ENCODE peak calls at places on chromosomes 2 and 18, in eight cellular contexts. One of them, this sample, is unnamed.

GRCh38 chr2:26735883-26736588 is 28.0 kb upstream of the SLC35F6 start:
- DNase-seq in GM12864: no peak
- DNase-seq in ovary: no peak
- DNase-seq in CD8-positive, alpha-beta memory T cell: no peak
- DNase-seq in cardiac fibroblast: no peak
- DNase-seq in vagina: no peak
- DNase-seq in CD8-positive, alpha-beta T cell: no peak
- DNase-seq in CD4-positive, CD25-positive, alpha-beta regulatory T cell: no peak
- DNase-seq in this sample: no peak

GRCh38 chr2:42180300-42180699 is 11.1 kb downstream of the EML4 start:
- DNase-seq in GM12864: no peak
- DNase-seq in ovary: no peak
- DNase-seq in CD8-positive, alpha-beta memory T cell: no peak
- DNase-seq in cardiac fibroblast: no peak
- DNase-seq in vagina: no peak
- DNase-seq in CD8-positive, alpha-beta T cell: no peak
- DNase-seq in CD4-positive, CD25-positive, alpha-beta regulatory T cell: no peak
- DNase-seq in this sample: no peak

GRCh38 chr18:9688036-9688741 is 19.9 kb upstream of the RAB31 start:
- DNase-seq in GM12864: no peak
- DNase-seq in ovary: no peak
- DNase-seq in CD8-positive, alpha-beta memory T cell: no peak
- DNase-seq in cardiac fibroblast: peak; percentile 40
- DNase-seq in vagina: no peak
- DNase-seq in CD8-positive, alpha-beta T cell: no peak
- DNase-seq in CD4-positive, CD25-positive, alpha-beta regulatory T cell: no peak
- DNase-seq in this sample: no peak

GRCh38 chr18:22342625-22343024 is 75.1 kb downstream of the CTAGE1 start:
- DNase-seq in GM12864: no peak
- DNase-seq in ovary: no peak
- DNase-seq in CD8-positive, alpha-beta memory T cell: no peak
- DNase-seq in cardiac fibroblast: peak; percentile 54
- DNase-seq in vagina: no peak
- DNase-seq in CD8-positive, alpha-beta T cell: peak; percentile 40
- DNase-seq in CD4-positive, CD25-positive, alpha-beta regulatory T cell: no peak
- DNase-seq in this sample: no peak

GRCh38 chr2:85867121-85867520 is 21.7 kb downstream of the ST3GAL5 start:
- DNase-seq in GM12864: no peak
- DNase-seq in ovary: no peak
- DNase-seq in CD8-positive, alpha-beta memory T cell: no peak
- DNase-seq in cardiac fibroblast: no peak
- DNase-seq in vagina: no peak
- DNase-seq in CD8-positive, alpha-beta T cell: no peak
- DNase-seq in CD4-positive, CD25-positive, alpha-beta regulatory T cell: no peak
- DNase-seq in this sample: no peak

GRCh38 chr2:114517580-114517979 is 75.1 kb downstream of the DPP10 start:
- DNase-seq in GM12864: no peak
- DNase-seq in ovary: no peak
- DNase-seq in CD8-positive, alpha-beta memory T cell: no peak
- DNase-seq in cardiac fibroblast: no peak
- DNase-seq in vagina: no peak
- DNase-seq in CD8-positive, alpha-beta T cell: no peak
- DNase-seq in CD4-positive, CD25-positive, alpha-beta regulatory T cell: no peak
- DNase-seq in this sample: no peak

GRCh38 chr2:168490916-168491605 is 35.0 kb downstream of the CERS6 start:
- DNase-seq in GM12864: no peak
- DNase-seq in ovary: no peak
- DNase-seq in CD8-positive, alpha-beta memory T cell: peak; percentile 12
- DNase-seq in cardiac fibroblast: no peak
- DNase-seq in vagina: no peak
- DNase-seq in CD8-positive, alpha-beta T cell: no peak
- DNase-seq in CD4-positive, CD25-positive, alpha-beta regulatory T cell: no peak
- DNase-seq in this sample: no peak

GRCh38 chr2:240991378-240992263 is 6.8 kb upstream of the SNED1 start:
- DNase-seq in GM12864: no peak
- DNase-seq in ovary: peak; percentile 82
- DNase-seq in CD8-positive, alpha-beta memory T cell: no peak
- DNase-seq in cardiac fibroblast: peak; percentile 93
- DNase-seq in vagina: peak; percentile 98
- DNase-seq in CD8-positive, alpha-beta T cell: no peak
- DNase-seq in CD4-positive, CD25-positive, alpha-beta regulatory T cell: no peak
- DNase-seq in this sample: no peak

GRCh38 chr18:73461038-73461779 is 593.4 kb upstream of the NETO1 start:
- DNase-seq in GM12864: no peak
- DNase-seq in ovary: no peak
- DNase-seq in CD8-positive, alpha-beta memory T cell: no peak
- DNase-seq in cardiac fibroblast: no peak
- DNase-seq in vagina: no peak
- DNase-seq in CD8-positive, alpha-beta T cell: no peak
- DNase-seq in CD4-positive, CD25-positive, alpha-beta regulatory T cell: no peak
- DNase-seq in this sample: no peak

GRCh38 chr2:9808334-9809063 is 34.8 kb upstream of the TAF1B start:
- DNase-seq in GM12864: no peak
- DNase-seq in ovary: peak; percentile 19
- DNase-seq in CD8-positive, alpha-beta memory T cell: no peak
- DNase-seq in cardiac fibroblast: no peak
- DNase-seq in vagina: no peak
- DNase-seq in CD8-positive, alpha-beta T cell: no peak
- DNase-seq in CD4-positive, CD25-positive, alpha-beta regulatory T cell: no peak
- DNase-seq in this sample: no peak

GRCh38 chr18:9708882-9709877 is 1.1 kb downstream of the RAB31 start:
- DNase-seq in GM12864: no peak
- DNase-seq in ovary: peak; percentile 65
- DNase-seq in CD8-positive, alpha-beta memory T cell: no peak
- DNase-seq in cardiac fibroblast: peak; percentile 70
- DNase-seq in vagina: no peak
- DNase-seq in CD8-positive, alpha-beta T cell: no peak
- DNase-seq in CD4-positive, CD25-positive, alpha-beta regulatory T cell: no peak
- DNase-seq in this sample: no peak

GRCh38 chr18:74316257-74317180 is 880 bp downstream of the C18orf63 start:
- DNase-seq in GM12864: no peak
- DNase-seq in ovary: no peak
- DNase-seq in CD8-positive, alpha-beta memory T cell: no peak
- DNase-seq in cardiac fibroblast: peak; percentile 88
- DNase-seq in vagina: no peak
- DNase-seq in CD8-positive, alpha-beta T cell: no peak
- DNase-seq in CD4-positive, CD25-positive, alpha-beta regulatory T cell: no peak
- DNase-seq in this sample: no peak

GRCh38 chr2:71460595-71461303 is 7.4 kb downstream of the DYSF start:
- DNase-seq in GM12864: no peak
- DNase-seq in ovary: no peak
- DNase-seq in CD8-positive, alpha-beta memory T cell: no peak
- DNase-seq in cardiac fibroblast: no peak
- DNase-seq in vagina: peak; percentile 58
- DNase-seq in CD8-positive, alpha-beta T cell: no peak
- DNase-seq in CD4-positive, CD25-positive, alpha-beta regulatory T cell: no peak
- DNase-seq in this sample: no peak

DNA sequence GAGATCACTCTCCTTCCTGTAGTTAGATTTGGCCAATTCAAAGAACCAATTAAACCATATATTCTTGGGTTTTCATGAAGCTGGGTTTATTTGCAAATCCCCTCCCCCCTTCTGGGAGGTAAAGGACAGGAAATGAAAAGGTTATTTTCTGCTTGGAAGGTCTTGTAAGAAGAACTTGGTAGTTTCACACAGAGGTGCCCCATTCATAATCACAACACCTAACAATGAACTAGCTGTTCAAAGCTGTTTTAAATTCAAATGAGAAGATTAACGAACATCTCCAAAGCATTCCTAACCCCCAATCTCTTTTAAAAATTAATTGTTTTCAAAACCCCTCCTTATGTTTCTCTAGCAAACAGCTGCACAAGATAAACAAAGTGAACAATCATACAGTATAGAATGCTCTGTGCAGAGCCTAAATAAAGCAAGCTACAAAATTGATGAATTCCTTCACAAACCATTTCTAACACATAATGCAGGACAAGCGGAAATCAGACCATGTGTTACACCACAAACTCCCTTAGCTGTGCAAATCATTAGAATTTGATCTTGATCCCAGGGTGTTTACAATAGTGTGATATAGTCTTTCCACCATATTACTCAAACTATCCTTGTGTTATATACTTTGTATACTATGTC is 271.4 kb downstream of the SATB2 start:
- DNase-seq in GM12864: no peak
- DNase-seq in ovary: no peak
- DNase-seq in CD8-positive, alpha-beta memory T cell: no peak
- DNase-seq in cardiac fibroblast: no peak
- DNase-seq in vagina: no peak
- DNase-seq in CD8-positive, alpha-beta T cell: no peak
- DNase-seq in CD4-positive, CD25-positive, alpha-beta regulatory T cell: no peak
- DNase-seq in this sample: no peak
- H3K4me3 ChIP-seq in GM12864: no peak overlapping the region
- H3K4me3 ChIP-seq in ovary: no peak overlapping the region
- H3K4me3 ChIP-seq in CD8-positive, alpha-beta memory T cell: no peak overlapping the region
- H3K4me3 ChIP-seq in cardiac fibroblast: no peak overlapping the region
- H3K4me3 ChIP-seq in vagina: no peak overlapping the region
- H3K4me3 ChIP-seq in CD8-positive, alpha-beta T cell: no peak overlapping the region
- H3K4me3 ChIP-seq in CD4-positive, CD25-positive, alpha-beta regulatory T cell: no peak overlapping the region
- H3K4me3 ChIP-seq in this sample: no peak overlapping the region

GRCh38 chr2:45170191-45170975 is 161.1 kb upstream of the SIX2 start:
- DNase-seq in GM12864: no peak
- DNase-seq in ovary: no peak
- DNase-seq in CD8-positive, alpha-beta memory T cell: no peak
- DNase-seq in cardiac fibroblast: no peak
- DNase-seq in vagina: no peak
- DNase-seq in CD8-positive, alpha-beta T cell: no peak
- DNase-seq in CD4-positive, CD25-positive, alpha-beta regulatory T cell: no peak
- DNase-seq in this sample: no peak

GRCh38 chr2:45170976-45171514 is 161.8 kb upstream of the SIX2 start:
- DNase-seq in GM12864: no peak
- DNase-seq in ovary: no peak
- DNase-seq in CD8-positive, alpha-beta memory T cell: no peak
- DNase-seq in cardiac fibroblast: peak; percentile 50
- DNase-seq in vagina: no peak
- DNase-seq in CD8-positive, alpha-beta T cell: no peak
- DNase-seq in CD4-positive, CD25-positive, alpha-beta regulatory T cell: no peak
- DNase-seq in this sample: no peak

GRCh38 chr2:45169339-45170190 is 160.3 kb upstream of the SIX2 start:
- DNase-seq in GM12864: no peak
- DNase-seq in ovary: no peak
- DNase-seq in CD8-positive, alpha-beta memory T cell: no peak
- DNase-seq in cardiac fibroblast: peak; percentile 65
- DNase-seq in vagina: no peak
- DNase-seq in CD8-positive, alpha-beta T cell: no peak
- DNase-seq in CD4-positive, CD25-positive, alpha-beta regulatory T cell: no peak
- DNase-seq in this sample: no peak

GRCh38 chr2:45167885-45168284 is 158.6 kb upstream of the SIX2 start:
- DNase-seq in GM12864: no peak
- DNase-seq in ovary: no peak
- DNase-seq in CD8-positive, alpha-beta memory T cell: no peak
- DNase-seq in cardiac fibroblast: no peak
- DNase-seq in vagina: no peak
- DNase-seq in CD8-positive, alpha-beta T cell: no peak
- DNase-seq in CD4-positive, CD25-positive, alpha-beta regulatory T cell: no peak
- DNase-seq in this sample: no peak

DNA sequence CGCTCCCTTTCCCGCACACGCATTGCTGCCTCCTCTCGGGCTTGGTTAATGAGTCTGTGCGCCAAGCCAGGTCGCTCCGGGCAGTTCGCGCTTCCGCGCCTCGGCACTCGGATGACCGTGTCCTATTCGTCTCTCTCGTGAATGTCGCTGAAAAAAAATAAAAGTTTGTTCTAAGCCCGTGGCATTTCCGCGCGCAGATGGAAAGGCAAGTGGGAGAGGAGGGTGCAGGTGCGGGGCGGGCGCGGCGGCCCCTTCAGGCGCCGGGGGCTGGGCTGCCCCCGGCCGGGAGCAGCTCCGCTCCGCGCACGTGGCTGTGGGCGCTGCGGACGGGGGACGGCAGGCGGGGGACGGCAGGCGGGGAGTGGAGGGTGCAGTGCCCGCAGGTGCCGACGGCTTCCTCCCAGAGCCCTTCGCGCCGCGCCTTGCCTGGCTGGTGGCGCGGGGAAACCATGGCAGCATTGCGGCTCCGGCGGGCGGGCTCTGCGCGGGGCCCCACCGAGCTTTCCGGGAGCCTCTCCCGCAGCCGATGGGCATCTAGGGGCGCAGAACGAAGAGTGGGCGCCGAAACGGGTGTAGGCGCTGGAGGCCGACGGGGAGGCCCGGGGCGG is 159.6 kb upstream of the SIX2 start:
- DNase-seq in GM12864: no peak
- DNase-seq in ovary: no peak
- DNase-seq in CD8-positive, alpha-beta memory T cell: no peak
- DNase-seq in cardiac fibroblast: peak; percentile 51
- DNase-seq in vagina: no peak
- DNase-seq in CD8-positive, alpha-beta T cell: no peak
- DNase-seq in CD4-positive, CD25-positive, alpha-beta regulatory T cell: no peak
- DNase-seq in this sample: no peak
- H3K4me3 ChIP-seq in GM12864: no peak overlapping the region
- H3K4me3 ChIP-seq in ovary: peak overlapping the region; percentile 29
- H3K4me3 ChIP-seq in CD8-positive, alpha-beta memory T cell: no peak overlapping the region
- H3K4me3 ChIP-seq in cardiac fibroblast: peak overlapping the region; percentile 58
- H3K4me3 ChIP-seq in vagina: peak overlapping the region; percentile 51
- H3K4me3 ChIP-seq in CD8-positive, alpha-beta T cell: no peak overlapping the region
- H3K4me3 ChIP-seq in CD4-positive, CD25-positive, alpha-beta regulatory T cell: no peak overlapping the region
- H3K4me3 ChIP-seq in this sample: peak overlapping the region; percentile 48

GRCh38 chr2:16663121-16663905 is 2.3 kb downstream of the CYRIA start:
- DNase-seq in GM12864: no peak
- DNase-seq in ovary: no peak
- DNase-seq in CD8-positive, alpha-beta memory T cell: no peak
- DNase-seq in cardiac fibroblast: no peak
- DNase-seq in vagina: peak; percentile 82
- DNase-seq in CD8-positive, alpha-beta T cell: no peak
- DNase-seq in CD4-positive, CD25-positive, alpha-beta regulatory T cell: no peak
- DNase-seq in this sample: no peak
- H3K4me3 ChIP-seq in GM12864: no peak overlapping the region
- H3K4me3 ChIP-seq in ovary: no peak overlapping the region
- H3K4me3 ChIP-seq in CD8-positive, alpha-beta memory T cell: no peak overlapping the region
- H3K4me3 ChIP-seq in cardiac fibroblast: no peak overlapping the region
- H3K4me3 ChIP-seq in vagina: peak overlapping the region; percentile 84
- H3K4me3 ChIP-seq in CD8-positive, alpha-beta T cell: no peak overlapping the region
- H3K4me3 ChIP-seq in CD4-positive, CD25-positive, alpha-beta regulatory T cell: no peak overlapping the region
- H3K4me3 ChIP-seq in this sample: no peak overlapping the region

DNA sequence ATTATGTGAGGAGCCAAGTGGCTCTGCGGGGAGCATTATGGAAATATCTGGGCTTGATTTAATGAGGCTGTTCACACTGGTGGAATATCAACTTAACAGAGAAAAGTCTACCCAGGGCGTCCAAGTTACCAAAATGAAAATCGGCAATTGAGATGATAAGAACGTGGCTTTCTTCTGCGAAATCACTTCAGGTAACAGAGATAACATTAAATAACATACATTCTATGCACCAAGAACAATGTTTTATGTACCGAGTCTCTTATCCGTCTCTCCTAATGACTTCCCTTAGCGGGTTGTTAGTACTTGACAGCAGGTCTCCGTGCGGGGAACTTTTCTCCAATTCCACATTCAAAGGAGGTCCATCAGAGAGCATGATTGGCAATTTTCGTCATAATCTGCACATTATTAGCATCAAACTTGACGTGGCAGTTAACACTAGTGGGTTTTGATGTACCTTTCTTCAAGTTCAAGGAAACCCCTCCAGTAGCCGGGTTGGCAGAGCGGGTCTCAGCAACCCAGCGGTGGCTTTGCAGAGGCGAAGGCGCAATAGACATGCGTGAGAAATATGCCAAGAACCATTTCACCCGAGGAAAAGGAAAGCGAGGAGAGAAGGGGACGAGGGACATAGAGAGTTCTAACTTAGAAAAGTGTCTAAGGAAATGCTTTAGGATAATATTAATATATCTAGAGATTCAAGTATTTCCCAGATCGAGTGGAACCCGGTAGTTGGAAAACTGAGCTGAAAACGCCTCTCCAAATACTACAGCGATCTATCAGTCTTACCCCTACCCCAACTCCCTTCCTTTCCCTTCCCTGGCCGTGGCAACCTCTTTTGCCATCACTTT is 5.1 kb downstream of the EVX2 start:
- DNase-seq in GM12864: no peak
- DNase-seq in ovary: no peak
- DNase-seq in CD8-positive, alpha-beta memory T cell: no peak
- DNase-seq in cardiac fibroblast: no peak
- DNase-seq in vagina: peak; percentile 83
- DNase-seq in CD8-positive, alpha-beta T cell: no peak
- DNase-seq in CD4-positive, CD25-positive, alpha-beta regulatory T cell: no peak
- DNase-seq in this sample: no peak
- H3K4me3 ChIP-seq in GM12864: no peak overlapping the region
- H3K4me3 ChIP-seq in ovary: no peak overlapping the region
- H3K4me3 ChIP-seq in CD8-positive, alpha-beta memory T cell: no peak overlapping the region
- H3K4me3 ChIP-seq in cardiac fibroblast: no peak overlapping the region
- H3K4me3 ChIP-seq in vagina: peak overlapping the region; percentile 49
- H3K4me3 ChIP-seq in CD8-positive, alpha-beta T cell: no peak overlapping the region
- H3K4me3 ChIP-seq in CD4-positive, CD25-positive, alpha-beta regulatory T cell: no peak overlapping the region
- H3K4me3 ChIP-seq in this sample: no peak overlapping the region